ENCODE peak calls at places on chromosomes 5 and 9, in eight cellular contexts. One of them, this sample, is unnamed.

GRCh38 chr5:134227259-134227658 is 1.4 kb upstream of the PPP2CA start:
- DNase-seq in lower lobe of right lung: no peak
- DNase-seq in ovary: no peak
- DNase-seq in HepG2: peak; percentile 25
- DNase-seq in astrocyte: no peak
- DNase-seq in mesendoderm: peak; percentile 86
- DNase-seq in CD4-positive, alpha-beta memory T cell: peak; percentile 41
- DNase-seq in CD8-positive, alpha-beta memory T cell: no peak
- DNase-seq in this sample: no peak

GRCh38 chr5:105680858-105681257 is 1989.9 kb downstream of the EFNA5 start:
- DNase-seq in lower lobe of right lung: no peak
- DNase-seq in mesendoderm: no peak
- DNase-seq in ovary: no peak
- DNase-seq in CD8-positive, alpha-beta memory T cell: no peak
- DNase-seq in CD4-positive, alpha-beta memory T cell: no peak
- DNase-seq in HepG2: no peak
- DNase-seq in astrocyte: no peak
- DNase-seq in this sample: no peak

GRCh38 chr9:16680965-16681658 is 189.4 kb downstream of the BNC2 start:
- DNase-seq in CD8-positive, alpha-beta memory T cell: no peak
- DNase-seq in CD4-positive, alpha-beta memory T cell: no peak
- DNase-seq in HepG2: no peak
- DNase-seq in astrocyte: peak; percentile 75
- DNase-seq in ovary: no peak
- DNase-seq in mesendoderm: no peak
- DNase-seq in lower lobe of right lung: no peak
- DNase-seq in this sample: no peak

GRCh38 chr5:84372066-84372700 is 12.5 kb downstream of the EDIL3 start:
- DNase-seq in CD8-positive, alpha-beta memory T cell: no peak
- DNase-seq in astrocyte: peak; percentile 95
- DNase-seq in CD4-positive, alpha-beta memory T cell: no peak
- DNase-seq in HepG2: no peak
- DNase-seq in lower lobe of right lung: no peak
- DNase-seq in mesendoderm: no peak
- DNase-seq in ovary: no peak
- DNase-seq in this sample: no peak

GRCh38 chr5:78509884-78510769 is 138.4 kb downstream of the LHFPL2 start:
- DNase-seq in mesendoderm: peak; percentile 80
- DNase-seq in HepG2: no peak
- DNase-seq in CD4-positive, alpha-beta memory T cell: no peak
- DNase-seq in ovary: peak; percentile 21
- DNase-seq in astrocyte: no peak
- DNase-seq in CD8-positive, alpha-beta memory T cell: no peak
- DNase-seq in lower lobe of right lung: peak; percentile 87
- DNase-seq in this sample: peak; percentile 90

GRCh38 chr9:127985011-127985410 is 4.2 kb upstream of the EEIG1 start:
- DNase-seq in CD8-positive, alpha-beta memory T cell: no peak
- DNase-seq in mesendoderm: peak; percentile 61
- DNase-seq in ovary: no peak
- DNase-seq in CD4-positive, alpha-beta memory T cell: no peak
- DNase-seq in HepG2: no peak
- DNase-seq in lower lobe of right lung: no peak
- DNase-seq in astrocyte: no peak
- DNase-seq in this sample: no peak

GRCh38 chr5:95823738-95824609 is 1.4 kb upstream of the GLRX start:
- DNase-seq in CD4-positive, alpha-beta memory T cell: peak; percentile 86
- DNase-seq in astrocyte: peak; percentile 93
- DNase-seq in CD8-positive, alpha-beta memory T cell: peak; percentile 79
- DNase-seq in lower lobe of right lung: peak; percentile 75
- DNase-seq in HepG2: peak; percentile 89
- DNase-seq in mesendoderm: peak; percentile 56
- DNase-seq in ovary: peak; percentile 72
- DNase-seq in this sample: peak; percentile 73

GRCh38 chr5:18202147-18202546 is 567.9 kb downstream of the TAF11L14 start:
- DNase-seq in CD8-positive, alpha-beta memory T cell: no peak
- DNase-seq in CD4-positive, alpha-beta memory T cell: no peak
- DNase-seq in mesendoderm: no peak
- DNase-seq in lower lobe of right lung: no peak
- DNase-seq in ovary: no peak
- DNase-seq in HepG2: no peak
- DNase-seq in astrocyte: no peak
- DNase-seq in this sample: no peak

GRCh38 chr9:113548221-113549041 is 84.9 kb downstream of the RGS3 start:
- DNase-seq in astrocyte: peak; percentile 86
- DNase-seq in HepG2: peak; percentile 93
- DNase-seq in mesendoderm: peak; percentile 77
- DNase-seq in lower lobe of right lung: peak; percentile 75
- DNase-seq in CD4-positive, alpha-beta memory T cell: no peak
- DNase-seq in ovary: peak; percentile 55
- DNase-seq in CD8-positive, alpha-beta memory T cell: no peak
- DNase-seq in this sample: peak; percentile 91

GRCh38 chr9:81596671-81597426 is 92.5 kb downstream of the TLE1 start:
- DNase-seq in HepG2: no peak
- DNase-seq in lower lobe of right lung: no peak
- DNase-seq in CD4-positive, alpha-beta memory T cell: no peak
- DNase-seq in ovary: no peak
- DNase-seq in astrocyte: no peak
- DNase-seq in mesendoderm: peak; percentile 93
- DNase-seq in CD8-positive, alpha-beta memory T cell: no peak
- DNase-seq in this sample: no peak

DNA sequence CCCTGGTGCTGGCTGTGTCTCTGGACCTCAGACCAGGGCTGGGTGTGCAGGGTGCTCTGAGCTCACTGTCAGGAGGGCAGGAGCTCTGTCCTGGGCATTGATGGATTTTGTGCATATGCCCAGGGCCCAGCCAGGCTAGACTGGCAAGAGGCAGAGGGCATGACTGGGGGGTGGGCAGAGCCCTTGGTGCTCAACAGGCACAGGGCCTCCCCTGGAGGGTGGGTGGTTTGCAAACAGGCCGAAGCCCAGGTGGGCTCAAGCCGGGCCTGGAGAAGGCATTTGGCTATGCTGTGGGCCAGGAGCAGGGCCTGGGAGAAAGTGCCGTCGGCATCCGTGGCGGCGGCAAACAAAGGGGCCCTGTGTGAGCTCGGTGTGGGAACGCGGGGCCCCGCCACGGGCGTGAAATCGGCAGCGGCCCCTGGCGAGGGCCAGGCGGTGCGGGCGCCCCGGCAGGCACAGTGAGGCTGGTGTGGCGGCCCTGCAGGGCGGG is 1.9 kb upstream of the NRARP start:
- DNase-seq in mesendoderm: no peak
- DNase-seq in CD8-positive, alpha-beta memory T cell: peak; percentile 42
- DNase-seq in ovary: peak; percentile 11
- DNase-seq in astrocyte: no peak
- DNase-seq in HepG2: no peak
- DNase-seq in lower lobe of right lung: no peak
- DNase-seq in CD4-positive, alpha-beta memory T cell: no peak
- DNase-seq in this sample: peak; percentile 63
- H3K4me1 ChIP-seq in mesendoderm: peaks cover 12% of the 10 kb centered on the region
- H3K4me1 ChIP-seq in CD8-positive, alpha-beta memory T cell: peaks cover 26% of the 10 kb centered on the region
- H3K4me1 ChIP-seq in ovary: peaks cover 19% of the 10 kb centered on the region
- H3K4me1 ChIP-seq in astrocyte: peaks cover 29% of the 10 kb centered on the region
- H3K4me1 ChIP-seq in HepG2: peaks cover 66% of the 10 kb centered on the region
- H3K4me1 ChIP-seq in lower lobe of right lung: peaks cover 65% of the 10 kb centered on the region
- H3K4me1 ChIP-seq in CD4-positive, alpha-beta memory T cell: peaks cover 32% of the 10 kb centered on the region
- H3K4me1 ChIP-seq in this sample: no peaks in the 10 kb centered on the region

DNA sequence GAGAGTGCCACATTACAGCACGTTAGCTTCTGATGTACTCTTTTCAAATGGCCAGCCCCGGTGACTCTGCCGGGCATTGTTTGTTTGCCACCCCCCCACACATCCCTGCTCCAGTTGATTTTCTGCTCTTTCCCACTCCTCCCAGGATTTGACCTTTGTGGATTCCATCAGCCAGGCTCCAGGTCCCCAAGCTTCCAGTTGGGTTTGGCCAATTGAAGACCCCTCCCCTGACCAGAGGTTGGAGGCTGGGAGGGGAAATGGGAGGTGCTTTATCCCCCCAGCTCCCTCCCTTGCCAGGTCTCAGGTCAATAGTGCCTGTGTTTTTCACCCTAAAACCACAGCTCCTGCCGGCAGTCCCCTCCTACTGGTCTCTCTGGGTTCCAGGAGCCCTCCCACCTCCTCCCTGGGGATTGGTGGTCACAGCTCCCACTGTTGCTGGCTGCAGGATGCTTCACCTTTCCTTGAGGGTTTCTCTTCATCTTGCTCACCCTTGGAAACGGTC is 34.9 kb downstream of the IRF1 start:
- DNase-seq in ovary: no peak
- DNase-seq in HepG2: peak; percentile 66
- DNase-seq in lower lobe of right lung: no peak
- DNase-seq in CD4-positive, alpha-beta memory T cell: no peak
- DNase-seq in CD8-positive, alpha-beta memory T cell: no peak
- DNase-seq in mesendoderm: no peak
- DNase-seq in astrocyte: no peak
- DNase-seq in this sample: no peak
- H3K4me3 ChIP-seq in ovary: no peak overlapping the region
- H3K4me3 ChIP-seq in HepG2: peak overlapping the region; percentile 41
- H3K4me3 ChIP-seq in lower lobe of right lung: no peak overlapping the region
- H3K4me3 ChIP-seq in CD4-positive, alpha-beta memory T cell: peak overlapping the region; percentile 48
- H3K4me3 ChIP-seq in CD8-positive, alpha-beta memory T cell: peak overlapping the region; percentile 47
- H3K4me3 ChIP-seq in mesendoderm: no peak overlapping the region
- H3K4me3 ChIP-seq in astrocyte: no peak overlapping the region
- H3K4me3 ChIP-seq in this sample: no peak overlapping the region

DNA sequence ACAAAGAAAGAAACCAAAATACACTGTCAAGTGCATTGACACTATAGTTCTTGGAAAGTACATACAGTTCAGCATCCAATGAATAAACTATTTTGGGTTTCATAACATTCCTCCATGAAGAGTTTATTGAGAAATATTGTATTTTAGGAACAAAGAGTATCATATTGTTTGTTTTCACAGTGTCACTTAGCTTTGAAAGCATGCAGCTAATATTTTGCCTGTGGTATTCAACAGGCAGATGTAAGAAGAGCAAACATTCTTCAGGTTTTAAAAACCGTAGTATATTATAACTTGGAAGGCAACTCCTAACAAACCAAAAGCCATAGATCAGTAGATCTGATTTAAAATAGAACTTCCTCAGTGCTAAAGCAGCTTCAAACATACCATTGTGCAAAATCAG is 4.5 kb downstream of the PRELID2 start:
- DNase-seq in ovary: no peak
- DNase-seq in CD8-positive, alpha-beta memory T cell: no peak
- DNase-seq in mesendoderm: no peak
- DNase-seq in HepG2: peak; percentile 49
- DNase-seq in lower lobe of right lung: no peak
- DNase-seq in astrocyte: peak; percentile 45
- DNase-seq in CD4-positive, alpha-beta memory T cell: no peak
- DNase-seq in this sample: no peak
- H3K27ac ChIP-seq in ovary: no peak overlapping the region
- H3K27ac ChIP-seq in CD8-positive, alpha-beta memory T cell: no peak overlapping the region
- H3K27ac ChIP-seq in mesendoderm: no peak overlapping the region
- H3K27ac ChIP-seq in HepG2: no peak overlapping the region
- H3K27ac ChIP-seq in lower lobe of right lung: no peak overlapping the region
- H3K27ac ChIP-seq in astrocyte: no peak overlapping the region
- H3K27ac ChIP-seq in CD4-positive, alpha-beta memory T cell: no peak overlapping the region
- H3K27ac ChIP-seq in this sample: no peak overlapping the region

GRCh38 chr9:132645306-132645705 is 24.5 kb downstream of the DDX31 start:
- DNase-seq in mesendoderm: no peak
- DNase-seq in CD8-positive, alpha-beta memory T cell: no peak
- DNase-seq in CD4-positive, alpha-beta memory T cell: no peak
- DNase-seq in lower lobe of right lung: no peak
- DNase-seq in ovary: no peak
- DNase-seq in HepG2: no peak
- DNase-seq in astrocyte: no peak
- DNase-seq in this sample: no peak
- H3K4me1 ChIP-seq in mesendoderm: no peaks in the 10 kb centered on the region
- H3K4me1 ChIP-seq in CD8-positive, alpha-beta memory T cell: no peaks in the 10 kb centered on the region
- H3K4me1 ChIP-seq in CD4-positive, alpha-beta memory T cell: no peaks in the 10 kb centered on the region
- H3K4me1 ChIP-seq in lower lobe of right lung: no peaks in the 10 kb centered on the region
- H3K4me1 ChIP-seq in ovary: no peaks in the 10 kb centered on the region
- H3K4me1 ChIP-seq in HepG2: peaks cover 13% of the 10 kb centered on the region
- H3K4me1 ChIP-seq in astrocyte: peaks cover 20% of the 10 kb centered on the region
- H3K4me1 ChIP-seq in this sample: no peaks in the 10 kb centered on the region

DNA sequence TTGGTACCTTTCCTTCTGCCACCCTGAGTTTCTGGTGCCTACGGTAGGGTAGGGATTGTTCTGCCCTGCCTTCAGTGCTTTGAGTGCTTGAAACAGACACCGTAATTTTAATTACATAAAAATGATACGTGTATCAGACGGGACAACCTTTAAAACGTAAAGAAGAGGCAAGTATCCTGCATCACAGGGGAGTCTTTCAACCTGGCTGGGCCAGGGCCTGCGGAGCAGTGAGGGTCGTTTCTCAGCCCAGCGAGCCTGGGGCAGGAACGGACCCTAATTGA is 480 bp upstream of the DAB2IP start:
- DNase-seq in lower lobe of right lung: no peak
- DNase-seq in CD8-positive, alpha-beta memory T cell: no peak
- DNase-seq in ovary: no peak
- DNase-seq in mesendoderm: peak; percentile 48
- DNase-seq in HepG2: no peak
- DNase-seq in CD4-positive, alpha-beta memory T cell: no peak
- DNase-seq in astrocyte: no peak
- DNase-seq in this sample: no peak
- H3K4me3 ChIP-seq in lower lobe of right lung: peak overlapping the region; percentile 63
- H3K4me3 ChIP-seq in CD8-positive, alpha-beta memory T cell: no peak overlapping the region
- H3K4me3 ChIP-seq in ovary: peak overlapping the region; percentile 53
- H3K4me3 ChIP-seq in mesendoderm: peak overlapping the region; percentile 9
- H3K4me3 ChIP-seq in HepG2: peak overlapping the region; percentile 77
- H3K4me3 ChIP-seq in CD4-positive, alpha-beta memory T cell: no peak overlapping the region
- H3K4me3 ChIP-seq in astrocyte: peak overlapping the region; percentile 54
- H3K4me3 ChIP-seq in this sample: peak overlapping the region; percentile 88

GRCh38 chr9:134591573-134591981 is 50.0 kb upstream of the COL5A1 start:
- DNase-seq in ovary: no peak
- DNase-seq in CD4-positive, alpha-beta memory T cell: no peak
- DNase-seq in lower lobe of right lung: no peak
- DNase-seq in mesendoderm: peak; percentile 47
- DNase-seq in HepG2: no peak
- DNase-seq in astrocyte: peak; percentile 39
- DNase-seq in CD8-positive, alpha-beta memory T cell: no peak
- DNase-seq in this sample: peak; percentile 44
- H3K27ac ChIP-seq in ovary: no peak overlapping the region
- H3K27ac ChIP-seq in CD4-positive, alpha-beta memory T cell: no peak overlapping the region
- H3K27ac ChIP-seq in lower lobe of right lung: no peak overlapping the region
- H3K27ac ChIP-seq in mesendoderm: peak overlapping the region; percentile 80
- H3K27ac ChIP-seq in HepG2: no peak overlapping the region
- H3K27ac ChIP-seq in astrocyte: peak overlapping the region; percentile 88
- H3K27ac ChIP-seq in CD8-positive, alpha-beta memory T cell: no peak overlapping the region
- H3K27ac ChIP-seq in this sample: peak overlapping the region; percentile 75

This sample was measured in right cardiac atrium.